ENCODE peak calls at places on chromosomes 5 and 9, in nine cellular contexts. K is GM12892, E is transverse colon, F is Panc1, C is sigmoid colon, V is breast epithelium, U is spleen, R is HL-60, A is K562. O is an unnamed sample.

GRCh38 chr5:122468351-122469111 is 156.5 kb downstream of the SNCAIP start:
- DNase-seq in K (no peak), E (no peak), F (no peak), C (no peak), V (no peak), U (no peak), R (no peak), A (no peak), O (no peak)

GRCh38 chr5:14231156-14231555 is 88.0 kb downstream of the TRIO start:
- DNase-seq in K (no peak), E (no peak), F (no peak), C (no peak), V (no peak), U (no peak), R (no peak), A (no peak), O (no peak)

GRCh38 chr9:27703591-27703990 is 130.3 kb upstream of the C9orf72 start:
- DNase-seq in K (no peak), E (no peak), F (no peak), C (no peak), V (no peak), U (no peak), R (no peak), A (no peak), O (no peak)

GRCh38 chr9:89313842-89314241 is 2.8 kb downstream of the CKS2 start:
- DNase-seq in K (no peak), E (no peak), F (no peak), C (no peak), V (no peak), U (no peak), R (no peak), A (no peak), O (no peak)

GRCh38 chr5:132506094-132506692 is 15.6 kb upstream of the IRF1 start:
- DNase-seq in K (no peak), E (peak; percentile 57), F (no peak), C (no peak), V (no peak), U (no peak), R (no peak), A (peak; percentile 75), O (no peak)

GRCh38 chr5:31465282-31465681 is 66.6 kb downstream of the DROSHA start:
- DNase-seq in K (no peak), E (no peak), F (no peak), C (no peak), V (no peak), U (no peak), R (no peak), A (no peak), O (no peak)

GRCh38 chr9:109907400-109907799 is 127.4 kb downstream of the PALM2AKAP2 start:
- DNase-seq in K (peak; percentile 30), E (peak; percentile 63), F (no peak), C (no peak), V (no peak), U (no peak), R (no peak), A (no peak), O (no peak)

GRCh38 chr5:138032028-138032571 is 779 bp downstream of the FAM13B start:
- DNase-seq in K (peak; percentile 45), E (peak; percentile 68), F (no peak), C (peak; percentile 79), V (peak; percentile 62), U (peak; percentile 93), R (peak; percentile 48), A (peak; percentile 67), O (peak; percentile 43)

GRCh38 chr9:65400886-65401285 is 115.9 kb upstream of the FOXD4L5 start:
- DNase-seq in K (no peak), E (no peak), F (no peak), C (peak; percentile 52), V (no peak), U (no peak), R (no peak), A (no peak), O (no peak)

GRCh38 chr5:173396311-173396993 is 68.2 kb upstream of the STC2 start:
- DNase-seq in K (no peak), E (no peak), F (no peak), C (peak; percentile 54), V (no peak), U (no peak), R (no peak), A (peak; percentile 9), O (no peak)

GRCh38 chr9:74362423-74362822 is 134.7 kb upstream of the RORB start:
- DNase-seq in K (no peak), E (no peak), F (no peak), C (no peak), V (no peak), U (no peak), R (no peak), A (no peak), O (no peak)

GRCh38 chr5:167358868-167359492 is 932.5 kb upstream of the WWC1 start:
- DNase-seq in K (no peak), E (no peak), F (no peak), C (no peak), V (no peak), U (no peak), R (no peak), A (no peak), O (no peak)

GRCh38 chr5:181223041-181223728 is at the start of gene TRIM41:
- DNase-seq in K (no peak), E (peak; percentile 99), F (peak; percentile 94), C (peak; percentile 100), V (peak; percentile 97), U (peak; percentile 100), R (peak; percentile 99), A (peak; percentile 99), O (peak; percentile 95)

DNA sequence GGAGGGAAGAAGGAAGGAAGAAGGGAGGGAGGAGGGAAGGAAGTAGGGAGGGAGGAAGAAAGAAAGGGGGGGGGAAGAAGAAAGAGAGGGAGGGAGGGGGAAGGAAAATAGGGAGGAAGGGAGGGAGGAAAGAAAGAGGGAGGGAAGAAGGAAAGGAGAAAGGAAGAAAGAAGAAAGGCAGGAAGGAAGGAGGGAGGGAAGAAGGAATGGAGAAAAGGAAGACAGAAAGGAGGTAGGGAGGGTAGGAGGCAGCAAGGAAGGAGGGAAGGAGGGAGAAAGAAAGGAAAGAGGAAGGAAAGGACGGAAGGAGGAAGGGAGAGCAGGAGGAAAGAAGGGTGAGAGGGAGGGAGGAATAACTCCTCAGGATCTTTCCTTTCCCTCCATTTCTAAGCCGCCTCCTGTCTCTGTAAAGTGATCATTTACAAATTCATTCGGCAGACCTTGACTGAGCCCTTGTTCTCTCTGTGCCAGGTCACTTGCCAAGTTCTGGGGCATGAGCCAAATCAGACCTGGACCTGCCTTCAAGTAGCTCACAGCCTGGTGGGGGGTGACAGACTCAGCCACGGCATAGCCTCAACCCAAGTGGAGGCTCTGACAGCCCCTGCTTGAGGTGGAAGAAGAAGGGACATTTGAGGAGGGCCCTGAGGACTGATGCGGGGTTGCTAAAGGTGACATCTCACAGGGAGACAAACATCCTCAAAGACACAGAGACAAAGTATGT is 69.0 kb upstream of the HRH2 start:
- DNase-seq in K (no peak), E (no peak), F (no peak), C (no peak), V (no peak), U (no peak), R (no peak), A (no peak), O (no peak)
- TF ChIP-seq POLR2AphosphoS5 in K (no peak), E (no peak), F (no peak), C (no peak), V (no peak), U (no peak), R (no peak), A (no peak), O (no peak)

GRCh38 chr9:116572095-116572748 is 114.9 kb upstream of the TRIM32 start:
- DNase-seq in K (peak; percentile 36), E (peak; percentile 86), F (no peak), C (peak; percentile 94), V (peak; percentile 32), U (no peak), R (peak; percentile 48), A (peak; percentile 83), O (no peak)
- TF ChIP-seq POLR2AphosphoS5 in K (no peak), E (no peak), F (no peak), C (no peak), V (peak; percentile 57), U (peak; percentile 46), R (no peak), A (no peak), O (no peak)

GRCh38 chr9:135949666-135950134 is 11.5 kb downstream of the UBAC1 start:
- DNase-seq in K (no peak), E (no peak), F (no peak), C (no peak), V (no peak), U (no peak), R (no peak), A (peak; percentile 42), O (no peak)

GRCh38 chr9:135952664-135953206 is 8.4 kb downstream of the UBAC1 start:
- DNase-seq in K (no peak), E (no peak), F (no peak), C (no peak), V (no peak), U (no peak), R (no peak), A (peak; percentile 69), O (no peak)

GRCh38 chr9:135948873-135949665 is 12.1 kb downstream of the UBAC1 start:
- DNase-seq in K (no peak), E (no peak), F (no peak), C (no peak), V (no peak), U (no peak), R (no peak), A (no peak), O (no peak)

GRCh38 chr9:135950135-135950682 is 11.0 kb downstream of the UBAC1 start:
- DNase-seq in K (no peak), E (no peak), F (no peak), C (no peak), V (no peak), U (no peak), R (no peak), A (peak; percentile 95), O (no peak)

DNA sequence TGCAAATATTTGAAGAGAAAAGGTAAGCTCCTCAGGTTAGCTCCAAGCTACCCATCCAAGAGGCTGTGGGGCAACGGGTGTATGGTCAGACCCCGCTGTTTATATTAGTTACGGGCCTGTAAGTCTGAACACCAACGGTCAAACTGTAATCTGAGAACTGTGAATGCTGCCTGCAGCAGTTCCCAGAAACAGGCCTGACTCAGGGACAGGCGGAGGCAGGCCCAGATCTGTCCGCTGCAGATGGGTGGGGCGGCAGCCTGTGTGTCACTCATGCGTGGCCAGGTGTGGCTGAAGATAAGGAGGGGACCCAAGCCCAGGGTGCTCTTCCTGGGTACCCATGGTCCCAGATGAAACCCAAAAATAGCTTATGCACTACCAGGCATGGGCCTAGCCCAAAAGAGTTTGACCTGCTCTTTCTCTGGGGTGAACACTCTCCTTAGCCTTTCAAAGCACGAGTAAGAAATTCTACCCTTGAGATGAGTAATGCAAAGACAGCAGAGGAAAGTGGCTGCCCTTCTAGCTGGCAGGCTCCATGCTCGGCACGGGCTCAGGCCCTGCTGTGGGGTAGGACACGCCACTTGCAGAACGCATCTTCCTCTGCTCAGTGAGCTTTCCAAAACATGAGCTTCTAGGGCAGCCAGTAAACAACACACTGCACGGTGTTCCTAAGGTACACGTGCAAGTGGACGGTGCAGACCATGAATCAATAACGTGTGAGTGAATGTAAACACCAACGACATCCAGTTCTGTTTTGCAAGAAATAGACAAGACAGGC is 9.1 kb downstream of the UBAC1 start:
- DNase-seq in K (no peak), E (no peak), F (no peak), C (no peak), V (no peak), U (no peak), R (no peak), A (peak; percentile 99), O (peak; percentile 78)
- TF ChIP-seq POLR2AphosphoS5 in K (no peak), E (no peak), F (no peak), C (no peak), V (no peak), U (no peak), R (no peak), A (peak; percentile 99), O (peak; percentile 75)

GRCh38 chr9:121770415-121771273 is 119.2 kb downstream of the DAB2IP start:
- DNase-seq in K (no peak), E (no peak), F (no peak), C (peak; percentile 57), V (no peak), U (peak; percentile 48), R (no peak), A (no peak), O (no peak)
- TF ChIP-seq POLR2AphosphoS5 in K (no peak), E (no peak), F (no peak), C (no peak), V (no peak), U (no peak), R (no peak), A (no peak), O (no peak)